ENCODE peak calls at places on chromosomes 5 and 9, in seven cellular contexts. Q is NCI-H345; W is CD4-positive, alpha-beta T cell; G is stimulated activated CD8-positive, alpha-beta memory T cell treated with anti-CD3 and anti-CD28 coated beads, Interleukin-12 subunit alpha, Interleukin-12 subunit beta, amount 100 ng/mL, for 1 hour; D is hypothalamus; U is AML-193; T is LHCN-M2. R is an unnamed sample.

GRCh38 chr9:121459513-121459912 is 40.1 kb downstream of the GGTA1 start:
- DNase-seq in W (no peak), Q (no peak), U (no peak), G (no peak), T (no peak), D (no peak), R (no peak)

GRCh38 chr9:114037961-114038723 is 40.0 kb downstream of the AMBP start:
- DNase-seq in Q (no peak), W (no peak), T (no peak), U (no peak), G (no peak), D (no peak), R (no peak)

GRCh38 chr9:135349963-135350360 is 129.6 kb upstream of the PPP1R26 start:
- DNase-seq in W (no peak), G (no peak), D (no peak), U (no peak), Q (no peak), T (no peak), R (no peak)

GRCh38 chr5:127942246-127943060 is 141.1 kb upstream of the SLC12A2 start:
- DNase-seq in U (no peak), G (no peak), Q (no peak), D (no peak), W (no peak), T (peak; percentile 71), R (no peak)

GRCh38 chr5:77389746-77390145 is 102.4 kb downstream of the WDR41 start:
- DNase-seq in G (no peak), U (no peak), T (no peak), W (no peak), Q (no peak), D (no peak), R (no peak)

GRCh38 chr9:19000133-19000532 is 32.9 kb downstream of the SAXO1 start:
- DNase-seq in T (no peak), U (no peak), D (no peak), G (no peak), Q (no peak), W (no peak), R (no peak)

GRCh38 chr9:25681270-25681669 is 3.0 kb upstream of the TUSC1 start:
- DNase-seq in W (no peak), G (no peak), T (peak; percentile 52), D (no peak), Q (no peak), U (no peak), R (no peak)

GRCh38 chr5:16935271-16936149 is 578 bp downstream of the MYO10 start:
- DNase-seq in T (no peak), U (no peak), G (no peak), Q (peak; percentile 70), W (peak; percentile 34), D (peak; percentile 6), R (no peak)

GRCh38 chr5:9543266-9543925 is 2.5 kb downstream of the SEMA5A start:
- DNase-seq in U (no peak), G (no peak), D (no peak), W (no peak), T (no peak), Q (no peak), R (no peak)

GRCh38 chr5:71719092-71719964 is at the start of gene CARTPT:
- DNase-seq in Q (peak; percentile 3), T (no peak), U (no peak), W (no peak), D (no peak), G (no peak), R (no peak)

GRCh38 chr9:37904647-37905505 is 949 bp upstream of the SLC25A51 start:
- DNase-seq in G (no peak), D (no peak), Q (no peak), T (no peak), W (no peak), U (no peak), R (no peak)

GRCh38 chr5:42656661-42657035 is 100.0 kb upstream of the CCDC152 start:
- DNase-seq in D (no peak), U (no peak), W (no peak), G (no peak), T (peak; percentile 13), Q (no peak), R (no peak)

GRCh38 chr5:172931001-172931536 is 28.2 kb upstream of the RPL26L1 start:
- DNase-seq in Q (no peak), W (no peak), T (peak; percentile 83), D (no peak), G (no peak), U (no peak), R (no peak)

GRCh38 chr9:37923121-37923795 is 19.3 kb upstream of the SLC25A51 start:
- DNase-seq in U (no peak), D (no peak), W (no peak), Q (no peak), T (no peak), G (no peak), R (no peak)

GRCh38 chr9:109868222-109868621 is 88.2 kb downstream of the PALM2AKAP2 start:
- DNase-seq in T (no peak), Q (no peak), U (no peak), G (no peak), W (no peak), D (no peak), R (no peak)

GRCh38 chr5:35773936-35774335 is 82.8 kb upstream of the IL7R start:
- DNase-seq in T (peak; percentile 43), W (no peak), Q (no peak), D (no peak), G (no peak), U (no peak), R (no peak)

GRCh38 chr5:154755361-154756202 is at the start of gene LARP1:
- DNase-seq in G (no peak), Q (peak; percentile 46), U (no peak), T (peak; percentile 31), W (no peak), D (peak; percentile 64), R (peak; percentile 41)

GRCh38 chr5:176819476-176819875 is 9.1 kb downstream of the UNC5A start:
- DNase-seq in T (no peak), W (no peak), Q (no peak), D (no peak), G (no peak), U (no peak), R (no peak)

GRCh38 chr5:148834689-148835088 is 8.3 kb downstream of the ADRB2 start:
- DNase-seq in T (no peak), G (no peak), U (no peak), W (no peak), Q (no peak), D (no peak), R (no peak)

GRCh38 chr5:168879929-168880328 is 300.8 kb upstream of the PANK3 start:
- DNase-seq in T (no peak), G (no peak), U (no peak), D (no peak), W (no peak), Q (peak; percentile 7), R (no peak)

GRCh38 chr5:154535535-154535934 is 57.5 kb upstream of the HAND1 start:
- DNase-seq in Q (no peak), D (no peak), G (no peak), W (no peak), U (no peak), T (no peak), R (no peak)

GRCh38 chr5:58261605-58262004 is 198.3 kb downstream of the PLK2 start:
- DNase-seq in D (no peak), G (no peak), W (no peak), T (peak; percentile 62), U (no peak), Q (no peak), R (no peak)

GRCh38 chr5:40404613-40405012 is 275.1 kb upstream of the PTGER4 start:
- DNase-seq in G (no peak), T (no peak), W (no peak), U (peak; percentile 38), Q (no peak), D (no peak), R (no peak)

GRCh38 chr9:129209109-129209508 is 31.0 kb upstream of the IER5L start:
- DNase-seq in U (no peak), D (no peak), G (no peak), Q (no peak), W (no peak), T (no peak), R (no peak)

GRCh38 chr5:168260353-168261211 is 30.9 kb upstream of the WWC1 start:
- DNase-seq in G (no peak), U (no peak), T (no peak), W (no peak), D (no peak), Q (no peak), R (no peak)

GRCh38 chr9:109109962-109110325 is 9.8 kb downstream of the TMEM245 start:
- DNase-seq in D (no peak), Q (no peak), W (no peak), T (peak; percentile 41), U (no peak), G (no peak), R (no peak)

GRCh38 chr5:135208555-135209494 is 174.8 kb upstream of the PITX1 start:
- DNase-seq in G (no peak), Q (peak; percentile 22), T (peak; percentile 96), D (no peak), W (peak; percentile 17), U (no peak), R (no peak)

GRCh38 chr5:73370076-73370475 is 78.5 kb downstream of the FOXD1 start:
- DNase-seq in Q (no peak), D (no peak), W (no peak), U (no peak), G (no peak), T (no peak), R (no peak)

GRCh38 chr9:123003467-123003866 is 30.0 kb upstream of the GPR21 start:
- DNase-seq in U (no peak), D (no peak), T (no peak), G (no peak), Q (no peak), W (no peak), R (no peak)

GRCh38 chr5:69329905-69330489 is 2.6 kb downstream of the CCDC125 start:
- DNase-seq in U (no peak), D (no peak), G (no peak), Q (no peak), T (no peak), W (no peak), R (no peak)

GRCh38 chr9:128275198-128276007 is at the start of gene GOLGA2:
- DNase-seq in W (no peak), D (no peak), G (no peak), U (no peak), Q (peak; percentile 74), T (peak; percentile 26), R (peak; percentile 72)

GRCh38 chr5:68950111-68950510 is 143.7 kb upstream of the SLC30A5 start:
- DNase-seq in Q (no peak), U (no peak), D (no peak), T (no peak), W (no peak), G (no peak), R (no peak)

GRCh38 chr5:104635216-104635615 is 1072.6 kb upstream of the NUDT12 start:
- DNase-seq in W (no peak), T (peak; percentile 14), G (no peak), Q (no peak), D (no peak), U (no peak), R (no peak)

GRCh38 chr5:93635991-93636390 is 53.0 kb downstream of the NR2F1 start:
- DNase-seq in W (no peak), Q (no peak), G (no peak), U (peak; percentile 47), D (no peak), T (no peak), R (no peak)

GRCh38 chr9:124248066-124248465 is 9.7 kb upstream of the NEK6 start:
- DNase-seq in D (no peak), T (peak; percentile 20), W (no peak), G (no peak), Q (no peak), U (no peak), R (no peak)